ENCODE peak calls at places on chromosome 12, in nine cellular contexts. One of them, this sample, is unnamed.

GRCh38 chr12:50175716-50176026 is 8.5 kb upstream of the CERS5 start:
- DNase-seq in RPMI8226: no peak
- DNase-seq in endothelial cell: no peak
- DNase-seq in posterior cingulate gyrus: no peak
- DNase-seq in left cardiac atrium: no peak
- DNase-seq in activated CD4-positive, alpha-beta T cell treated with anti-CD3 and anti-CD28 coated beads, Interleukin-2, amount 10 ng/mL, durations not matched to agents 7 days and 5 days: no peak
- DNase-seq in NCI-H1048: no peak
- DNase-seq in ACHN: no peak
- DNase-seq in HuH-7: no peak
- DNase-seq in this sample: no peak

GRCh38 chr12:81468206-81468605 is 290.9 kb downstream of the PPFIA2 start:
- DNase-seq in activated CD4-positive, alpha-beta T cell treated with anti-CD3 and anti-CD28 coated beads, Interleukin-2, amount 10 ng/mL, durations not matched to agents 7 days and 5 days: no peak
- DNase-seq in NCI-H1048: no peak
- DNase-seq in left cardiac atrium: no peak
- DNase-seq in ACHN: no peak
- DNase-seq in posterior cingulate gyrus: no peak
- DNase-seq in RPMI8226: no peak
- DNase-seq in HuH-7: no peak
- DNase-seq in endothelial cell: no peak
- DNase-seq in this sample: peak

GRCh38 chr12:109519787-109520186 is 42.4 kb downstream of the UBE3B start:
- DNase-seq in endothelial cell: no peak
- DNase-seq in left cardiac atrium: no peak
- DNase-seq in posterior cingulate gyrus: no peak
- DNase-seq in activated CD4-positive, alpha-beta T cell treated with anti-CD3 and anti-CD28 coated beads, Interleukin-2, amount 10 ng/mL, durations not matched to agents 7 days and 5 days: no peak
- DNase-seq in ACHN: no peak
- DNase-seq in NCI-H1048: no peak
- DNase-seq in RPMI8226: no peak
- DNase-seq in HuH-7: no peak
- DNase-seq in this sample: no peak

GRCh38 chr12:105393586-105393985 is 63.1 kb downstream of the C12orf75 start:
- DNase-seq in left cardiac atrium: no peak
- DNase-seq in ACHN: no peak
- DNase-seq in posterior cingulate gyrus: no peak
- DNase-seq in endothelial cell: no peak
- DNase-seq in NCI-H1048: no peak
- DNase-seq in RPMI8226: no peak
- DNase-seq in HuH-7: no peak
- DNase-seq in activated CD4-positive, alpha-beta T cell treated with anti-CD3 and anti-CD28 coated beads, Interleukin-2, amount 10 ng/mL, durations not matched to agents 7 days and 5 days: no peak
- DNase-seq in this sample: peak

GRCh38 chr12:29710104-29710503 is 73.6 kb downstream of the TMTC1 start:
- DNase-seq in posterior cingulate gyrus: no peak
- DNase-seq in endothelial cell: peak
- DNase-seq in HuH-7: no peak
- DNase-seq in ACHN: no peak
- DNase-seq in activated CD4-positive, alpha-beta T cell treated with anti-CD3 and anti-CD28 coated beads, Interleukin-2, amount 10 ng/mL, durations not matched to agents 7 days and 5 days: no peak
- DNase-seq in RPMI8226: no peak
- DNase-seq in left cardiac atrium: peak
- DNase-seq in NCI-H1048: no peak
- DNase-seq in this sample: no peak

GRCh38 chr12:51528852-51529545 is 62.0 kb upstream of the SCN8A start:
- DNase-seq in left cardiac atrium: no peak
- DNase-seq in ACHN: no peak
- DNase-seq in NCI-H1048: no peak
- DNase-seq in endothelial cell: no peak
- DNase-seq in posterior cingulate gyrus: no peak
- DNase-seq in RPMI8226: no peak
- DNase-seq in HuH-7: no peak
- DNase-seq in activated CD4-positive, alpha-beta T cell treated with anti-CD3 and anti-CD28 coated beads, Interleukin-2, amount 10 ng/mL, durations not matched to agents 7 days and 5 days: no peak
- DNase-seq in this sample: peak

GRCh38 chr12:95857151-95857550 is 1.6 kb upstream of the SNRPF start:
- DNase-seq in endothelial cell: no peak
- DNase-seq in NCI-H1048: no peak
- DNase-seq in HuH-7: no peak
- DNase-seq in left cardiac atrium: no peak
- DNase-seq in posterior cingulate gyrus: no peak
- DNase-seq in ACHN: no peak
- DNase-seq in RPMI8226: no peak
- DNase-seq in activated CD4-positive, alpha-beta T cell treated with anti-CD3 and anti-CD28 coated beads, Interleukin-2, amount 10 ng/mL, durations not matched to agents 7 days and 5 days: no peak
- DNase-seq in this sample: no peak

GRCh38 chr12:53052419-53053222 is 2.8 kb downstream of the TNS2 start:
- DNase-seq in NCI-H1048: no peak
- DNase-seq in ACHN: peak
- DNase-seq in endothelial cell: no peak
- DNase-seq in RPMI8226: peak
- DNase-seq in activated CD4-positive, alpha-beta T cell treated with anti-CD3 and anti-CD28 coated beads, Interleukin-2, amount 10 ng/mL, durations not matched to agents 7 days and 5 days: no peak
- DNase-seq in HuH-7: no peak
- DNase-seq in posterior cingulate gyrus: peak
- DNase-seq in left cardiac atrium: peak
- DNase-seq in this sample: peak

GRCh38 chr12:119835068-119835467 is 42.1 kb downstream of the CIT start:
- DNase-seq in endothelial cell: no peak
- DNase-seq in left cardiac atrium: no peak
- DNase-seq in HuH-7: peak
- DNase-seq in activated CD4-positive, alpha-beta T cell treated with anti-CD3 and anti-CD28 coated beads, Interleukin-2, amount 10 ng/mL, durations not matched to agents 7 days and 5 days: no peak
- DNase-seq in RPMI8226: no peak
- DNase-seq in NCI-H1048: no peak
- DNase-seq in posterior cingulate gyrus: no peak
- DNase-seq in ACHN: peak
- DNase-seq in this sample: peak

GRCh38 chr12:123984903-123985302 is 11.9 kb downstream of the ZNF664 start:
- DNase-seq in NCI-H1048: no peak
- DNase-seq in HuH-7: no peak
- DNase-seq in endothelial cell: no peak
- DNase-seq in ACHN: no peak
- DNase-seq in activated CD4-positive, alpha-beta T cell treated with anti-CD3 and anti-CD28 coated beads, Interleukin-2, amount 10 ng/mL, durations not matched to agents 7 days and 5 days: no peak
- DNase-seq in RPMI8226: no peak
- DNase-seq in left cardiac atrium: no peak
- DNase-seq in posterior cingulate gyrus: no peak
- DNase-seq in this sample: no peak

GRCh38 chr12:106291342-106291741 is 11.2 kb upstream of the TCP11L2 start:
- DNase-seq in activated CD4-positive, alpha-beta T cell treated with anti-CD3 and anti-CD28 coated beads, Interleukin-2, amount 10 ng/mL, durations not matched to agents 7 days and 5 days: no peak
- DNase-seq in ACHN: no peak
- DNase-seq in posterior cingulate gyrus: no peak
- DNase-seq in RPMI8226: no peak
- DNase-seq in endothelial cell: no peak
- DNase-seq in left cardiac atrium: no peak
- DNase-seq in HuH-7: no peak
- DNase-seq in NCI-H1048: no peak
- DNase-seq in this sample: peak

GRCh38 chr12:64042901-64043300 is 179.2 kb downstream of the KICS2 start:
- DNase-seq in RPMI8226: no peak
- DNase-seq in posterior cingulate gyrus: no peak
- DNase-seq in ACHN: no peak
- DNase-seq in endothelial cell: no peak
- DNase-seq in activated CD4-positive, alpha-beta T cell treated with anti-CD3 and anti-CD28 coated beads, Interleukin-2, amount 10 ng/mL, durations not matched to agents 7 days and 5 days: no peak
- DNase-seq in HuH-7: no peak
- DNase-seq in NCI-H1048: no peak
- DNase-seq in left cardiac atrium: no peak
- DNase-seq in this sample: no peak

GRCh38 chr12:51441583-51441982 is 17.0 kb downstream of the SLC4A8 start:
- DNase-seq in RPMI8226: no peak
- DNase-seq in left cardiac atrium: no peak
- DNase-seq in NCI-H1048: no peak
- DNase-seq in ACHN: no peak
- DNase-seq in activated CD4-positive, alpha-beta T cell treated with anti-CD3 and anti-CD28 coated beads, Interleukin-2, amount 10 ng/mL, durations not matched to agents 7 days and 5 days: peak
- DNase-seq in HuH-7: no peak
- DNase-seq in endothelial cell: no peak
- DNase-seq in posterior cingulate gyrus: no peak
- DNase-seq in this sample: peak

GRCh38 chr12:108697905-108698304 is 33.4 kb downstream of the CORO1C start:
- DNase-seq in posterior cingulate gyrus: no peak
- DNase-seq in left cardiac atrium: no peak
- DNase-seq in NCI-H1048: no peak
- DNase-seq in RPMI8226: no peak
- DNase-seq in endothelial cell: no peak
- DNase-seq in HuH-7: no peak
- DNase-seq in ACHN: no peak
- DNase-seq in activated CD4-positive, alpha-beta T cell treated with anti-CD3 and anti-CD28 coated beads, Interleukin-2, amount 10 ng/mL, durations not matched to agents 7 days and 5 days: no peak
- DNase-seq in this sample: no peak

GRCh38 chr12:18443768-18444437 is 182.6 kb downstream of the PIK3C2G start:
- DNase-seq in ACHN: no peak
- DNase-seq in left cardiac atrium: no peak
- DNase-seq in NCI-H1048: no peak
- DNase-seq in activated CD4-positive, alpha-beta T cell treated with anti-CD3 and anti-CD28 coated beads, Interleukin-2, amount 10 ng/mL, durations not matched to agents 7 days and 5 days: no peak
- DNase-seq in RPMI8226: no peak
- DNase-seq in HuH-7: no peak
- DNase-seq in endothelial cell: no peak
- DNase-seq in posterior cingulate gyrus: no peak
- DNase-seq in this sample: no peak

GRCh38 chr12:28998662-28999120 is 150.4 kb upstream of the FAR2 start:
- DNase-seq in left cardiac atrium: no peak
- DNase-seq in activated CD4-positive, alpha-beta T cell treated with anti-CD3 and anti-CD28 coated beads, Interleukin-2, amount 10 ng/mL, durations not matched to agents 7 days and 5 days: no peak
- DNase-seq in ACHN: peak
- DNase-seq in NCI-H1048: no peak
- DNase-seq in HuH-7: peak
- DNase-seq in RPMI8226: peak
- DNase-seq in posterior cingulate gyrus: no peak
- DNase-seq in endothelial cell: peak
- DNase-seq in this sample: peak

GRCh38 chr12:86774841-86775386 is 518.7 kb upstream of the MGAT4C start:
- DNase-seq in left cardiac atrium: no peak
- DNase-seq in activated CD4-positive, alpha-beta T cell treated with anti-CD3 and anti-CD28 coated beads, Interleukin-2, amount 10 ng/mL, durations not matched to agents 7 days and 5 days: no peak
- DNase-seq in RPMI8226: no peak
- DNase-seq in HuH-7: no peak
- DNase-seq in endothelial cell: no peak
- DNase-seq in NCI-H1048: no peak
- DNase-seq in ACHN: no peak
- DNase-seq in posterior cingulate gyrus: no peak
- DNase-seq in this sample: peak

GRCh38 chr12:119669744-119670472 is 2.0 kb downstream of the PRKAB1 start:
- DNase-seq in RPMI8226: no peak
- DNase-seq in HuH-7: no peak
- DNase-seq in NCI-H1048: no peak
- DNase-seq in posterior cingulate gyrus: no peak
- DNase-seq in ACHN: no peak
- DNase-seq in activated CD4-positive, alpha-beta T cell treated with anti-CD3 and anti-CD28 coated beads, Interleukin-2, amount 10 ng/mL, durations not matched to agents 7 days and 5 days: peak
- DNase-seq in left cardiac atrium: no peak
- DNase-seq in endothelial cell: no peak
- DNase-seq in this sample: peak